ENCODE peak calls at places on chromosomes 4 and X, in five cellular contexts. One of them, this sample, is unnamed. For H3K27me3, the result is how much of the 10 kb centered on the place peaks cover.

GRCh38 chrX:7223271-7223670 is 75.3 kb upstream of the PUDP start:
- DNase-seq in CD4-positive, CD25-positive, alpha-beta regulatory T cell: no peak
- DNase-seq in IMR-90: no peak
- DNase-seq in GM23338: no peak
- DNase-seq in pancreas: no peak
- DNase-seq in this sample: no peak

GRCh38 chr4:165330071-165330470 is 2.6 kb downstream of the MSMO1 start:
- DNase-seq in pancreas: no peak
- DNase-seq in IMR-90: no peak
- DNase-seq in GM23338: no peak
- DNase-seq in CD4-positive, CD25-positive, alpha-beta regulatory T cell: no peak
- DNase-seq in this sample: no peak

GRCh38 chr4:108135549-108136209 is 33.1 kb downstream of the LEF1 start:
- DNase-seq in pancreas: no peak
- DNase-seq in CD4-positive, CD25-positive, alpha-beta regulatory T cell: no peak
- DNase-seq in IMR-90: no peak
- DNase-seq in GM23338: peak
- DNase-seq in this sample: no peak

GRCh38 chrX:26026179-26026578 is 112.0 kb upstream of the MAGEB18 start:
- DNase-seq in CD4-positive, CD25-positive, alpha-beta regulatory T cell: no peak
- DNase-seq in GM23338: no peak
- DNase-seq in pancreas: no peak
- DNase-seq in IMR-90: no peak
- DNase-seq in this sample: peak

GRCh38 chr4:67080158-67080557 is 465.1 kb downstream of the CENPC start:
- DNase-seq in pancreas: no peak
- DNase-seq in IMR-90: no peak
- DNase-seq in GM23338: no peak
- DNase-seq in CD4-positive, CD25-positive, alpha-beta regulatory T cell: no peak
- DNase-seq in this sample: no peak

GRCh38 chrX:47143894-47144625 is 442 bp downstream of the NDUFB11 start:
- DNase-seq in pancreas: no peak
- DNase-seq in GM23338: peak
- DNase-seq in IMR-90: peak
- DNase-seq in CD4-positive, CD25-positive, alpha-beta regulatory T cell: no peak
- DNase-seq in this sample: peak

GRCh38 chrX:13452283-13452682 is 117.1 kb upstream of the EGFL6 start:
- DNase-seq in pancreas: no peak
- DNase-seq in IMR-90: no peak
- DNase-seq in CD4-positive, CD25-positive, alpha-beta regulatory T cell: no peak
- DNase-seq in GM23338: no peak
- DNase-seq in this sample: no peak

GRCh38 chr4:39657465-39657864 is 18.8 kb upstream of the SMIM14 start:
- DNase-seq in IMR-90: no peak
- DNase-seq in CD4-positive, CD25-positive, alpha-beta regulatory T cell: no peak
- DNase-seq in GM23338: no peak
- DNase-seq in pancreas: no peak
- DNase-seq in this sample: no peak

GRCh38 chr4:182809417-182810102 is 107.6 kb downstream of the DCTD start:
- DNase-seq in GM23338: peak
- DNase-seq in IMR-90: no peak
- DNase-seq in CD4-positive, CD25-positive, alpha-beta regulatory T cell: no peak
- DNase-seq in pancreas: no peak
- DNase-seq in this sample: peak

GRCh38 chr4:153365003-153365402 is 20.5 kb downstream of the MND1 start:
- DNase-seq in CD4-positive, CD25-positive, alpha-beta regulatory T cell: no peak
- DNase-seq in IMR-90: no peak
- DNase-seq in GM23338: no peak
- DNase-seq in pancreas: no peak
- DNase-seq in this sample: no peak

GRCh38 chrX:136146614-136147319 is 566 bp upstream of the FHL1 start:
- DNase-seq in CD4-positive, CD25-positive, alpha-beta regulatory T cell: peak
- DNase-seq in pancreas: no peak
- DNase-seq in IMR-90: no peak
- DNase-seq in GM23338: peak
- DNase-seq in this sample: peak

GRCh38 chrX:110194977-110195376 is 122.9 kb downstream of the AMMECR1 start:
- DNase-seq in GM23338: no peak
- DNase-seq in IMR-90: no peak
- DNase-seq in pancreas: no peak
- DNase-seq in CD4-positive, CD25-positive, alpha-beta regulatory T cell: no peak
- DNase-seq in this sample: no peak

GRCh38 chr4:14853186-14853946 is 148.9 kb upstream of the CPEB2 start:
- DNase-seq in CD4-positive, CD25-positive, alpha-beta regulatory T cell: no peak
- DNase-seq in pancreas: no peak
- DNase-seq in GM23338: peak
- DNase-seq in IMR-90: peak
- DNase-seq in this sample: peak

GRCh38 chrX:29890004-29890403 is 325.4 kb upstream of the MAGEB2 start:
- DNase-seq in GM23338: no peak
- DNase-seq in CD4-positive, CD25-positive, alpha-beta regulatory T cell: no peak
- DNase-seq in IMR-90: peak
- DNase-seq in pancreas: no peak
- DNase-seq in this sample: no peak

GRCh38 chrX:29634516-29634915 is 580.8 kb upstream of the MAGEB2 start:
- DNase-seq in pancreas: no peak
- DNase-seq in GM23338: no peak
- DNase-seq in CD4-positive, CD25-positive, alpha-beta regulatory T cell: no peak
- DNase-seq in IMR-90: peak
- DNase-seq in this sample: no peak

GRCh38 chr4:6193399-6193798 is 7.0 kb downstream of the JAKMIP1 start:
- DNase-seq in IMR-90: no peak
- DNase-seq in GM23338: no peak
- DNase-seq in pancreas: no peak
- DNase-seq in CD4-positive, CD25-positive, alpha-beta regulatory T cell: no peak
- DNase-seq in this sample: no peak

GRCh38 chr4:121885115-121885514 is 14.8 kb upstream of the BBS7 start:
- DNase-seq in CD4-positive, CD25-positive, alpha-beta regulatory T cell: no peak
- DNase-seq in GM23338: no peak
- DNase-seq in pancreas: no peak
- DNase-seq in IMR-90: no peak
- DNase-seq in this sample: no peak

GRCh38 chrX:109274806-109275205 is 207.1 kb downstream of the GUCY2F start:
- DNase-seq in CD4-positive, CD25-positive, alpha-beta regulatory T cell: no peak
- DNase-seq in IMR-90: no peak
- DNase-seq in pancreas: no peak
- DNase-seq in GM23338: no peak
- DNase-seq in this sample: no peak

GRCh38 chr4:101393256-101393655 is 45.9 kb upstream of the PPP3CA start:
- DNase-seq in pancreas: no peak
- DNase-seq in CD4-positive, CD25-positive, alpha-beta regulatory T cell: no peak
- DNase-seq in IMR-90: peak
- DNase-seq in GM23338: no peak
- DNase-seq in this sample: peak

GRCh38 chrX:13923845-13924244 is 105.8 kb downstream of the GEMIN8 start:
- DNase-seq in pancreas: peak
- DNase-seq in GM23338: no peak
- DNase-seq in CD4-positive, CD25-positive, alpha-beta regulatory T cell: no peak
- DNase-seq in IMR-90: no peak
- DNase-seq in this sample: no peak

GRCh38 chr4:163865010-163865409 is 370.5 kb downstream of the TMA16 start:
- DNase-seq in pancreas: no peak
- DNase-seq in GM23338: no peak
- DNase-seq in CD4-positive, CD25-positive, alpha-beta regulatory T cell: no peak
- DNase-seq in IMR-90: no peak
- DNase-seq in this sample: no peak

GRCh38 chr4:7389719-7390118 is 45.0 kb downstream of the PSAPL1 start:
- DNase-seq in CD4-positive, CD25-positive, alpha-beta regulatory T cell: no peak
- DNase-seq in GM23338: no peak
- DNase-seq in pancreas: no peak
- DNase-seq in IMR-90: no peak
- DNase-seq in this sample: no peak

GRCh38 chr4:173485164-173485563 is 44.9 kb downstream of the HAND2 start:
- DNase-seq in IMR-90: peak
- DNase-seq in CD4-positive, CD25-positive, alpha-beta regulatory T cell: no peak
- DNase-seq in pancreas: no peak
- DNase-seq in GM23338: no peak
- DNase-seq in this sample: no peak

GRCh38 chr4:180455226-180455625 is 1788.0 kb upstream of the TENM3 start:
- DNase-seq in GM23338: peak
- DNase-seq in CD4-positive, CD25-positive, alpha-beta regulatory T cell: no peak
- DNase-seq in pancreas: no peak
- DNase-seq in IMR-90: no peak
- DNase-seq in this sample: no peak

DNA sequence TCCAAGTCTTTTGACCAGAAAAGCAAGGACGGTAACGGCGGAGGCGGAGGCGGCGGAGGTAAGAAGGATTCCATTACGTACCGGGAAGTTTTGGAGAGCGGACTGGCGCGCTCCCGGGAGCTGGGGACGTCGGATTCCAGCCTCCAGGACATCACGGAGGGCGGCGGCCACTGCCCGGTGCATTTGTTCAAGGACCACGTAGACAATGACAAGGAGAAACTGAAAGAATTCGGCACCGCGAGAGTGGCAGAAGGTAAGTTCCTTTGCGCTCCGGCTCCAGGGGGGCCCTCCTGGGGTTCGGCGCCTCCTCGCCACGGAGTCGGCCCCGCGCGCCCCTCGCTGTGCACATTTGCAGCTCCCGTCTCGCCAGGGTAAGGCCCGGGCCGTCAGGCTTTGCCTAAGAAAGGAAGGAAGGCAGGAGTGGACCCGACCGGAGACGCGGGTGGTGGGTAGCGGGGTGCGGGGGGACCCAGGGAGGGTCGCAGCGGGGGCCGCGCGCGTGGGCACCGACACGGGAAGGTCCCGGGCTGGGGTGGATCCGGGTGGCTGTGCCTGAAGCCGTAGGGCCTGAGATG is 418 bp downstream of the SHOX start:
- DNase-seq in IMR-90: no peak
- DNase-seq in CD4-positive, CD25-positive, alpha-beta regulatory T cell: no peak
- DNase-seq in pancreas: no peak
- DNase-seq in GM23338: peak
- DNase-seq in this sample: no peak
- H3K27me3 ChIP-seq in IMR-90: under half
- H3K27me3 ChIP-seq in CD4-positive, CD25-positive, alpha-beta regulatory T cell: under half
- H3K27me3 ChIP-seq in pancreas: under half
- H3K27me3 ChIP-seq in GM23338: half or more
- H3K27me3 ChIP-seq in this sample: under half

GRCh38 chrX:72238183-72238582 is 644 bp downstream of the ERCC6L start:
- DNase-seq in GM23338: peak
- DNase-seq in pancreas: no peak
- DNase-seq in CD4-positive, CD25-positive, alpha-beta regulatory T cell: no peak
- DNase-seq in IMR-90: no peak
- DNase-seq in this sample: no peak
- H3K4me3 ChIP-seq in GM23338: peak
- H3K4me3 ChIP-seq in pancreas: no peak
- H3K4me3 ChIP-seq in CD4-positive, CD25-positive, alpha-beta regulatory T cell: peak
- H3K4me3 ChIP-seq in IMR-90: peak
- H3K4me3 ChIP-seq in this sample: peak

GRCh38 chr4:8587469-8588195 is 4.9 kb upstream of the CPZ start:
- DNase-seq in IMR-90: no peak
- DNase-seq in GM23338: no peak
- DNase-seq in pancreas: no peak
- DNase-seq in CD4-positive, CD25-positive, alpha-beta regulatory T cell: no peak
- DNase-seq in this sample: no peak

GRCh38 chr4:8586246-8586645 is 6.1 kb downstream of the GPR78 start:
- DNase-seq in IMR-90: no peak
- DNase-seq in pancreas: no peak
- DNase-seq in CD4-positive, CD25-positive, alpha-beta regulatory T cell: no peak
- DNase-seq in GM23338: no peak
- DNase-seq in this sample: no peak

GRCh38 chr4:8586671-8587468 is 5.7 kb upstream of the CPZ start:
- DNase-seq in pancreas: no peak
- DNase-seq in GM23338: no peak
- DNase-seq in IMR-90: no peak
- DNase-seq in CD4-positive, CD25-positive, alpha-beta regulatory T cell: no peak
- DNase-seq in this sample: no peak

GRCh38 chr4:8585186-8585585 is 5.0 kb downstream of the GPR78 start:
- DNase-seq in IMR-90: no peak
- DNase-seq in GM23338: peak
- DNase-seq in pancreas: no peak
- DNase-seq in CD4-positive, CD25-positive, alpha-beta regulatory T cell: no peak
- DNase-seq in this sample: no peak

DNA sequence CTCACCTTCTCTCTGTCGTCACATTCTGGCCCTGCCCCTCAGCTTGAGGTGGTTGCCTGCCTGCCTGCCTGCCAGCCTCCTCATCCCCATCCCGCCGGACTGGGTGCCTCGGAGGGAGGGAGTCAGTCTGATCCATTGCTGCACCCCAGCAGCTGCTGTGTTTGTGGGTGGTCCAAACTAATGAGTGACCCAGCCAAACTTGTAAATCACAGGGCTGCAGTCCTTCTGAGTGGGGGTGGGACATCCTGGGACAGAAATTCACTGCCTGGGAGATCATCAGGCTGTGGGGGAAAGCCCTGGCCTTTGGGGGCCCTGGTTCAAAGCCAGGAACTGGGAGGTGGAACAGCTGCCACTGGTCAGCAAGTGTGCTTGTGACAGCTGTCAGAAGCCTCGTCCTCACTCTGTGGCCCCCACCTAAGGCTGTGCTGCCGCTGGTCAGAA is 5.5 kb downstream of the GPR78 start:
- DNase-seq in pancreas: no peak
- DNase-seq in IMR-90: no peak
- DNase-seq in CD4-positive, CD25-positive, alpha-beta regulatory T cell: no peak
- DNase-seq in GM23338: no peak
- DNase-seq in this sample: no peak
- H3K27me3 ChIP-seq in pancreas: under half
- H3K27me3 ChIP-seq in IMR-90: half or more
- H3K27me3 ChIP-seq in CD4-positive, CD25-positive, alpha-beta regulatory T cell: under half
- H3K27me3 ChIP-seq in GM23338: under half
- H3K27me3 ChIP-seq in this sample: under half

DNA sequence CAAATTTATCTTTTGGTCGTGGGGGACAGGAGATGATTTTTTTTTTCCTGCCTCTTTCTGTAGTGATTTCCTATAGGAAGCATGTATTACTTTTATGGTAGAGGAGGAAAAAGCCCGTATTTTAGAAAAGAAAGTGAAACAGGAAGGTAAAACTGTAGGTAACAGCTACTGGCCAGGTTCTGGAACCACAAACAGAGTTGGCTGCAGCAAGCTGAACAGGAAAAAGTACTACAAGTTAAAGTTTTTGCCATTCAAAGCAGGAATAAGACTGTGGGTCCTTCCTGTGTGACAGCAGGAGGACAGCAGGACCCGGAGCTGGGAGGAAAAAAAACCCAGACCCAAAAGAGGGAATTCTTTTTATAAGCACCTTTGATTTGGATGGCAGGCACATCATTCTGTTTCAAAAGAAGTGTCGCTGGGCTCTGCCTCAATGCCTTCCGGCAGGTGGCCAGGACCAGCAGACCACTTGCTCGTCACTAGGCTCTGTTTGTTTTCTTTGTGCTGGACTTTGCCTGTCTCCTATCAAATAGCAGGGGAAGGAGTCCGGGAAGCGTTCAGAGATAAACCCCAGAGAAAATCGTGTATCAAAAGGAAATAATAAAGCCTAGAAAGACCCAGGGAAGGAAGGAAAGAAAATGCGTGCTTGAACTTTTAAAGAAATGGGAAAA is 277.9 kb downstream of the ADGRA3 start:
- DNase-seq in GM23338: peak
- DNase-seq in CD4-positive, CD25-positive, alpha-beta regulatory T cell: no peak
- DNase-seq in pancreas: no peak
- DNase-seq in IMR-90: no peak
- DNase-seq in this sample: no peak
- H3K4me3 ChIP-seq in GM23338: no peak
- H3K4me3 ChIP-seq in CD4-positive, CD25-positive, alpha-beta regulatory T cell: no peak
- H3K4me3 ChIP-seq in pancreas: no peak
- H3K4me3 ChIP-seq in IMR-90: no peak
- H3K4me3 ChIP-seq in this sample: no peak